ENCODE peak calls at places on chromosomes 6 and 20, in ten cellular contexts. R is colonic mucosa, F is psoas muscle, Z is ovary, I is AG10803, O is astrocyte of the cerebellum, E is GM10248, B is endothelial cell, M is epithelial cell of esophagus, V is activated B cell treated with CpG ODN at 0.5 μM for 24 hours. C is an unnamed sample.

GRCh38 chr6:27720607-27721580 is 191.3 kb downstream of the OR2B2 start:
- DNase-seq in E (peak), Z (no peak), B (peak), I (peak), F (no peak), V (no peak), M (peak), R (no peak), O (no peak), C (no peak)

GRCh38 chr6:56143796-56144195 is 103.6 kb downstream of the COL21A1 start:
- DNase-seq in E (no peak), R (no peak), Z (no peak), M (peak), V (no peak), O (no peak), F (no peak), I (no peak), B (no peak), C (no peak)

GRCh38 chr20:1225729-1226313 is at the start of gene RAD21L1:
- DNase-seq in E (peak), F (peak), B (peak), I (peak), V (peak), O (peak), R (peak), M (peak), Z (peak), C (peak)

GRCh38 chr20:43726811-43727338 is at the start of gene GTSF1L:
- DNase-seq in V (no peak), Z (no peak), O (peak), M (peak), E (no peak), F (no peak), R (no peak), I (peak), B (no peak), C (no peak)

GRCh38 chr6:14315353-14315752 is 197.8 kb downstream of the CD83 start:
- DNase-seq in I (no peak), B (no peak), E (no peak), V (no peak), O (no peak), R (no peak), Z (no peak), F (no peak), M (no peak), C (no peak)

GRCh38 chr6:2656460-2657064 is 94.2 kb downstream of the MYLK4 start:
- DNase-seq in F (no peak), M (no peak), R (no peak), O (no peak), Z (no peak), V (no peak), B (no peak), E (no peak), I (no peak), C (no peak)

GRCh38 chr6:161745594-161745993 is 471.7 kb upstream of the AGPAT4 start:
- DNase-seq in V (no peak), E (no peak), F (no peak), Z (no peak), O (no peak), I (no peak), M (no peak), R (no peak), B (no peak), C (no peak)

GRCh38 chr20:32190608-32191415 is 16.7 kb downstream of the PLAGL2 start:
- DNase-seq in M (no peak), B (no peak), E (peak), F (no peak), O (no peak), V (no peak), Z (no peak), R (no peak), I (no peak), C (no peak)

GRCh38 chr20:37526238-37526838 is 1.3 kb downstream of the BLCAP start:
- DNase-seq in Z (no peak), I (peak), F (no peak), V (no peak), B (peak), O (no peak), M (peak), E (no peak), R (peak), C (no peak)

GRCh38 chr6:144063744-144064401 is 31.5 kb downstream of the SF3B5 start:
- DNase-seq in B (peak), R (peak), M (peak), V (peak), I (peak), F (peak), O (no peak), Z (peak), E (peak), C (peak)
- TF ChIP-seq CTCF in B (no peak), R (no peak), M (peak), V (no peak), I (no peak), F (no peak), O (peak), Z (no peak), E (peak), C (peak)

GRCh38 chr6:8888468-8888867 is 453.1 kb upstream of the SLC35B3 start:
- DNase-seq in B (no peak), R (no peak), F (no peak), M (peak), V (no peak), Z (no peak), I (no peak), E (peak), O (no peak), C (no peak)
- TF ChIP-seq CTCF in B (peak), R (no peak), F (peak), M (peak), V (no peak), Z (no peak), I (peak), E (no peak), O (peak), C (peak)

GRCh38 chr6:28770732-28771131 is 153.1 kb downstream of the TRIM27 start:
- DNase-seq in O (no peak), F (no peak), I (no peak), V (no peak), M (no peak), Z (no peak), B (no peak), E (no peak), R (no peak), C (no peak)

GRCh38 chr6:28771401-28772267 is 152.2 kb downstream of the TRIM27 start:
- DNase-seq in F (no peak), Z (no peak), I (no peak), B (peak), O (no peak), M (peak), E (no peak), V (no peak), R (no peak), C (no peak)

GRCh38 chr6:28768187-28768913 is 155.4 kb downstream of the TRIM27 start:
- DNase-seq in Z (no peak), M (no peak), V (no peak), O (no peak), B (no peak), R (no peak), F (no peak), E (no peak), I (no peak), C (no peak)

GRCh38 chr6:28767691-28768090 is 156.1 kb downstream of the TRIM27 start:
- DNase-seq in I (no peak), V (no peak), E (no peak), R (no peak), B (no peak), Z (no peak), M (no peak), F (no peak), O (no peak), C (no peak)

DNA sequence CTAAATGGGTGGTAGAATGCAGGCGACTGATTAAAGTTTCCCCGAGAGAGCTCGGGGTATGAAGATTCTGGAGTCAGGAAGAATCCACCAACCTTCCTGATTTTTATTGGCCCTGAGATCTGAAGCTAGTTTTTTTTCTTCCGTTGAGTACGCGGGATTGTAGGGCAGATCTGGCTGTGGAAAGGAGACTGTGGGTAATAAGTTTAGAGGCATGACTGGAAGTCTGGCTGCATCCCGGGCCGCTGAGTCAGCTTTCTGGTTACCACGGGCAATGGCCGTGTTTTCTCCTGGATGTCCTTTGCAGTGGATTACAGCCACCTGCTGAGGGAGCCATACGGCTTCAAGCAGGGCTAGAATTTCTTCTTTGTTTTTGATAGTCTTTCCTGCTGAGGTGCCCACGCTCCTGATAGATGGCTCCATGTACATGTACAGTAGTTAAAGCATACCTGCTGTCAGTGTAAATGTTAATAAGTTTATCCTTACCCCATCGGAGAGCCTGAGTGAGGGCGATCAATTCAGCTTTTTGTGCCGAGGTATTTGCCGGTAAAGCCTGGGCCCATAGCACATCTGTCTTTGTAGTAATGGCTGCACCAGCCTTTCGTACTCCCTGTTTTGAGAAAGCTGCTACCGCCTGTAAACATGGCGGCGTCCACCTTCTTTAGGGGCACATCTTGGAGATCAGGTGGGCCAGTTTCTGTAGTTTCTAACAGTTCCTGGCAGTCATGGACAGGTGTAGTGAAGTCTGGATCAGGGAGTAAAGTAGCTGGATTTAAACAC is 154.0 kb downstream of the TRIM27 start:
- DNase-seq in M (peak), Z (no peak), V (no peak), F (no peak), R (no peak), I (peak), O (no peak), E (no peak), B (peak), C (no peak)
- TF ChIP-seq CTCF in M (no peak), Z (no peak), V (no peak), F (no peak), R (no peak), I (peak), O (no peak), E (peak), B (no peak), C (no peak)

DNA sequence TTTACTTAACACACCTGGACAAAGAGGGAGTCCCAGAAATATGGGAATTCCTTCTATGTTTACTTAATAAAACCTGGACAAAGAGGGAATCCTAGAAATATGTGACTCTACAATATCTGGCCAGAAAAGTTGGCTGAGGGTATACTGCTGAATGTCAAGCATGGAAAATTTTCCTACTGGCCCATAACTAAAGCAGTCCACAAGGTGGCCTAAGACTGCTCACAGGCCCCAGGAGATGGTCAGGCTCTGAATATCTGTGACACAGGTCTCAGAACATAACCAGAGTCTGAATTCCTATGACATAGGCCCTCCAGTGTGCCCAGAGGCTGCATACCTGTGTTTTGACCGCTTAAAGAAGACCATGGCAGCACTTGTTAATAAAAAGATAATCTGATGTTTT is 578.2 kb upstream of the NRSN1 start:
- DNase-seq in M (peak), R (no peak), F (no peak), Z (no peak), I (no peak), O (no peak), B (peak), V (no peak), E (no peak), C (no peak)
- TF ChIP-seq CTCF in M (peak), R (no peak), F (no peak), Z (no peak), I (no peak), O (peak), B (no peak), V (no peak), E (no peak), C (no peak)

DNA sequence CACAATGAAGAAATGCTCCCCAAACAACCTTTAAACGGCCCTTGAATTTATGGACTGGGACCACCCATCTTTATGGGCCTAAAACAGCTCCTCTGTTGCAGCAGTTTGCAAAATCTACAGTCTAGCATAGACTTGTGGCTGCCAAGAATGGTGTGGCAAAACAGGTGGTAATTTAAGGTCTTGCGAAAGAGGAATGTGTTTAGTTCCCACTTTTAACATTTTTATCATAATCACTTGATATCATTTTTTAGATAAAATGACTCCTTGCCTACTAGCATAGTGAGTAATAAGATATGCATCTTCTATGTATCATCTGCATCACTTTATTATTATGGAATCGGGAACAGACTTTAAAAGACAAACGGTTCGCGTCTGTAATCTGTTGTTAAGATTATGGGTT is 159.4 kb upstream of the C6orf118 start:
- DNase-seq in B (no peak), M (no peak), R (no peak), I (no peak), Z (no peak), F (no peak), O (no peak), V (no peak), E (no peak), C (no peak)
- TF ChIP-seq CTCF in B (no peak), M (no peak), R (no peak), I (no peak), Z (no peak), F (no peak), O (no peak), V (no peak), E (no peak), C (no peak)

GRCh38 chr6:156449569-156449968 is 327.6 kb upstream of the ARID1B start:
- DNase-seq in F (no peak), M (no peak), V (no peak), O (no peak), Z (no peak), B (no peak), E (no peak), R (no peak), I (no peak), C (no peak)

GRCh38 chr6:156451088-156451487 is 326.1 kb upstream of the ARID1B start:
- DNase-seq in O (no peak), V (no peak), E (no peak), B (no peak), Z (no peak), F (no peak), I (no peak), R (no peak), M (no peak), C (no peak)

GRCh38 chr6:156450421-156450820 is 326.8 kb upstream of the ARID1B start:
- DNase-seq in R (no peak), B (no peak), M (no peak), Z (no peak), I (no peak), V (no peak), O (no peak), E (no peak), F (no peak), C (no peak)

GRCh38 chr6:156451726-156452125 is 325.5 kb upstream of the ARID1B start:
- DNase-seq in V (no peak), O (no peak), M (no peak), I (no peak), Z (no peak), F (no peak), R (no peak), E (no peak), B (no peak), C (no peak)

GRCh38 chr6:156449128-156449527 is 328.1 kb upstream of the ARID1B start:
- DNase-seq in B (no peak), R (no peak), F (no peak), Z (no peak), I (no peak), V (no peak), O (no peak), M (peak), E (no peak), C (no peak)
- TF ChIP-seq CTCF in B (no peak), R (no peak), F (no peak), Z (no peak), I (no peak), V (no peak), O (no peak), M (peak), E (no peak), C (no peak)

DNA sequence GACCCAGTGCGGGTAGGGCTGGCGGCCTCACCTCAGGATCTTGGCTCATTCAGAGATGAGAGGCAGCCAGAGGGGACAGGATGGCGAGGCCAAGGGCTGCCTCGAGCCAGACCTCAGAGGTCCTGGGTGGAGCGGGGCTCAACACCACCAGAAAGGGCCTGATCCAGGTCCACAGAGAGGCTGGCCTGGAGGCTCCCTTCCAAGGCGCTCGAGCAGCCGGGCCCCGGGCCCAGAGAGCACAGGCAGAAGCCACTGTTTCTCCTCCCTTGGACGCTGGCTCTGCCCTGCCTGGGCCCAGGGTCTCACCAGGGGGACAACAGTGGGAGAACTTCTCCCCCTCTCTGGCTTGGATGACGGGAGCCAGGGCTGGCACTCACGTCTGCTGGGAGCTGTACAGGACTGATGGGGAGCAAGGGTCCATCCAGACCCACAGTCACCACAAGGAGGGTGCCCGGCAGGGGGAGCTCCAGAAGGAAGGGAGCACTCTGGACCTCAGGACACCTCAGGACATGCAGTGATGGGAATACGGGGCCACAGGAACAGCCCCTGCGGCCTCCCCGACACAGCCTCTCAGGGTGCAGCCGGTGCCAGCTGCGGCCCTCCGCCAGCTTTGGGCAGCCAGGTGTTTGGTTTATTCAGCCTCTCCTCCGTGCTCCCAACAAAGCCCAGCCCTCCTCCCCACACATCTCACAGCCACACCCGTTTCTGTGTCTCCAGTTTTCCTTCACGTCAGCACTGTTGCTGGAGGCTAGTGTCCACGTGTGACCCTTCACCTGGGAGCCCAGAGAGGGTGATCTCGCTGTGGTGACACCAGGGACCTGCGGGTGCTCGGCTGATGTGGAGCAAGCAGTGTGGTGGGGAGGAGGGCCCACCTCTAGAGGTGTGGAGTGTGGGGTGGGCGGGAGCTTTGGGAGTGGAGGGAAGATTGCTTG is 8.7 kb downstream of the RPS21 start:
- DNase-seq in Z (no peak), I (no peak), O (no peak), V (no peak), B (no peak), M (no peak), E (no peak), R (no peak), F (no peak), C (no peak)
- TF ChIP-seq CTCF in Z (no peak), I (no peak), O (no peak), V (no peak), B (no peak), M (no peak), E (no peak), R (no peak), F (no peak), C (peak)

DNA sequence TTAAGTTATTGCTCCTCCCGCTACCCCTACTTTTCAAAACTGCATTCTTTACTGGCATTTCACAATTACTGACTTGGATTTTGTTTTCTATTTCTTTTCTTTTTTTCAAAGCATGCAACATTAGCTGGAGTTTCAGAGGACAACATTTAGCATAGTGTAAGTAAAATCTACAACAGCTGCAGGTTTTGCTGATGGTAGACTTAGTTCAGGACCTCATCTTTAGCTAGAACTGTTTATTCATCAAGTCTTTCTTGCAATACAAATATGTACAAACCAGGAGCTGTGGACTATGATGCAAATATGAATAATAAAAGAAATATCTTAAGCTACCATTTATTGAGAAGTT is 728 bp upstream of the CEP162 start:
- DNase-seq in Z (no peak), E (no peak), R (no peak), M (no peak), I (no peak), F (no peak), V (no peak), O (no peak), B (no peak), C (no peak)
- TF ChIP-seq CTCF in Z (no peak), E (no peak), R (peak), M (no peak), I (no peak), F (no peak), V (no peak), O (no peak), B (no peak), C (no peak)

GRCh38 chr6:72522735-72523141 is 99.1 kb upstream of the KCNQ5 start:
- DNase-seq in B (peak), Z (no peak), E (peak), I (no peak), O (no peak), V (no peak), M (peak), F (no peak), R (no peak), C (no peak)
- TF ChIP-seq CTCF in B (peak), Z (no peak), E (no peak), I (no peak), O (no peak), V (no peak), M (no peak), F (no peak), R (no peak), C (no peak)

GRCh38 chr6:102114402-102114801 is 720.9 kb downstream of the GRIK2 start:
- DNase-seq in M (peak), F (no peak), B (peak), O (no peak), E (no peak), Z (no peak), I (no peak), V (no peak), R (no peak), C (no peak)
- TF ChIP-seq CTCF in M (peak), F (no peak), B (peak), O (no peak), E (peak), Z (no peak), I (no peak), V (no peak), R (no peak), C (peak)

C was measured in D721Med.